ENCODE peak calls at places on chromosomes 16 and 17, in seven cellular contexts. One of them, this sample, is unnamed.

GRCh38 chr16:65119905-65120341 is 1.9 kb downstream of the CDH11 start:
- DNase-seq in upper lobe of right lung: no peak
- DNase-seq in SK-N-SH: no peak
- DNase-seq in NCI-H1092 treated with DMSO at 0.1 percent for 48 hours: no peak
- DNase-seq in astrocyte of the spinal cord: peak; percentile 83
- DNase-seq in RWPE1: no peak
- DNase-seq in substantia nigra: no peak
- DNase-seq in this sample: peak; percentile 32

GRCh38 chr17:17402558-17402957 is 74.2 kb upstream of the MED9 start:
- DNase-seq in RWPE1: no peak
- DNase-seq in NCI-H1092 treated with DMSO at 0.1 percent for 48 hours: no peak
- DNase-seq in SK-N-SH: no peak
- DNase-seq in astrocyte of the spinal cord: no peak
- DNase-seq in substantia nigra: no peak
- DNase-seq in upper lobe of right lung: no peak
- DNase-seq in this sample: no peak

GRCh38 chr17:58328195-58329034 is at the start of gene TSPOAP1:
- DNase-seq in substantia nigra: no peak
- DNase-seq in upper lobe of right lung: peak; percentile 70
- DNase-seq in NCI-H1092 treated with DMSO at 0.1 percent for 48 hours: no peak
- DNase-seq in astrocyte of the spinal cord: no peak
- DNase-seq in SK-N-SH: peak; percentile 95
- DNase-seq in RWPE1: no peak
- DNase-seq in this sample: no peak

GRCh38 chr17:62775876-62776275 is 32.2 kb downstream of the MARCHF10 start:
- DNase-seq in SK-N-SH: no peak
- DNase-seq in NCI-H1092 treated with DMSO at 0.1 percent for 48 hours: no peak
- DNase-seq in substantia nigra: no peak
- DNase-seq in upper lobe of right lung: no peak
- DNase-seq in RWPE1: no peak
- DNase-seq in astrocyte of the spinal cord: no peak
- DNase-seq in this sample: no peak

GRCh38 chr17:78712043-78712442 is 70.0 kb downstream of the CYTH1 start:
- DNase-seq in NCI-H1092 treated with DMSO at 0.1 percent for 48 hours: no peak
- DNase-seq in SK-N-SH: no peak
- DNase-seq in upper lobe of right lung: no peak
- DNase-seq in substantia nigra: no peak
- DNase-seq in astrocyte of the spinal cord: no peak
- DNase-seq in RWPE1: no peak
- DNase-seq in this sample: no peak

GRCh38 chr17:36527851-36528250 is 6.8 kb downstream of the MYO19 start:
- DNase-seq in NCI-H1092 treated with DMSO at 0.1 percent for 48 hours: no peak
- DNase-seq in SK-N-SH: no peak
- DNase-seq in upper lobe of right lung: peak; percentile 32
- DNase-seq in astrocyte of the spinal cord: no peak
- DNase-seq in substantia nigra: no peak
- DNase-seq in RWPE1: no peak
- DNase-seq in this sample: peak; percentile 7

GRCh38 chr17:48442819-48443218 is 12.8 kb upstream of the SKAP1 start:
- DNase-seq in RWPE1: no peak
- DNase-seq in substantia nigra: no peak
- DNase-seq in astrocyte of the spinal cord: no peak
- DNase-seq in upper lobe of right lung: no peak
- DNase-seq in NCI-H1092 treated with DMSO at 0.1 percent for 48 hours: no peak
- DNase-seq in SK-N-SH: no peak
- DNase-seq in this sample: no peak

GRCh38 chr17:55717898-55718735 is 4.5 kb downstream of the TMEM100 start:
- DNase-seq in SK-N-SH: peak; percentile 54
- DNase-seq in NCI-H1092 treated with DMSO at 0.1 percent for 48 hours: peak; percentile 76
- DNase-seq in RWPE1: peak; percentile 24
- DNase-seq in substantia nigra: peak; percentile 40
- DNase-seq in astrocyte of the spinal cord: peak; percentile 79
- DNase-seq in upper lobe of right lung: peak; percentile 69
- DNase-seq in this sample: peak; percentile 94

GRCh38 chr16:2926660-2927646 is 15.2 kb downstream of the FLYWCH1 start:
- DNase-seq in SK-N-SH: peak; percentile 86
- DNase-seq in NCI-H1092 treated with DMSO at 0.1 percent for 48 hours: peak; percentile 81
- DNase-seq in substantia nigra: peak; percentile 73
- DNase-seq in upper lobe of right lung: peak; percentile 90
- DNase-seq in RWPE1: peak; percentile 69
- DNase-seq in astrocyte of the spinal cord: peak; percentile 85
- DNase-seq in this sample: peak; percentile 94

GRCh38 chr17:50183439-50184001 is 17.7 kb downstream of the SGCA start:
- DNase-seq in SK-N-SH: no peak
- DNase-seq in upper lobe of right lung: no peak
- DNase-seq in RWPE1: no peak
- DNase-seq in astrocyte of the spinal cord: peak; percentile 62
- DNase-seq in substantia nigra: no peak
- DNase-seq in NCI-H1092 treated with DMSO at 0.1 percent for 48 hours: no peak
- DNase-seq in this sample: no peak

GRCh38 chr16:65375651-65376050 is 253.8 kb upstream of the CDH11 start:
- DNase-seq in SK-N-SH: no peak
- DNase-seq in RWPE1: peak; percentile 73
- DNase-seq in NCI-H1092 treated with DMSO at 0.1 percent for 48 hours: no peak
- DNase-seq in substantia nigra: no peak
- DNase-seq in astrocyte of the spinal cord: peak; percentile 8
- DNase-seq in upper lobe of right lung: no peak
- DNase-seq in this sample: no peak

GRCh38 chr17:48352630-48353029 is 77.4 kb downstream of the SKAP1 start:
- DNase-seq in RWPE1: peak; percentile 11
- DNase-seq in substantia nigra: no peak
- DNase-seq in upper lobe of right lung: no peak
- DNase-seq in NCI-H1092 treated with DMSO at 0.1 percent for 48 hours: no peak
- DNase-seq in SK-N-SH: no peak
- DNase-seq in astrocyte of the spinal cord: no peak
- DNase-seq in this sample: no peak

GRCh38 chr17:64355536-64356303 is 34.9 kb downstream of the PECAM1 start:
- DNase-seq in upper lobe of right lung: peak; percentile 55
- DNase-seq in NCI-H1092 treated with DMSO at 0.1 percent for 48 hours: no peak
- DNase-seq in RWPE1: no peak
- DNase-seq in substantia nigra: no peak
- DNase-seq in SK-N-SH: no peak
- DNase-seq in astrocyte of the spinal cord: no peak
- DNase-seq in this sample: no peak

GRCh38 chr16:25478476-25478875 is 213.3 kb upstream of the HS3ST4 start:
- DNase-seq in NCI-H1092 treated with DMSO at 0.1 percent for 48 hours: no peak
- DNase-seq in substantia nigra: no peak
- DNase-seq in SK-N-SH: no peak
- DNase-seq in astrocyte of the spinal cord: no peak
- DNase-seq in upper lobe of right lung: no peak
- DNase-seq in RWPE1: no peak
- DNase-seq in this sample: no peak

GRCh38 chr16:1068451-1068850 is 4.1 kb upstream of the SSTR5 start:
- DNase-seq in substantia nigra: no peak
- DNase-seq in RWPE1: no peak
- DNase-seq in SK-N-SH: no peak
- DNase-seq in astrocyte of the spinal cord: no peak
- DNase-seq in NCI-H1092 treated with DMSO at 0.1 percent for 48 hours: no peak
- DNase-seq in upper lobe of right lung: no peak
- DNase-seq in this sample: no peak

GRCh38 chr16:4402439-4403132 is 13.8 kb downstream of the CORO7 start:
- DNase-seq in astrocyte of the spinal cord: peak; percentile 76
- DNase-seq in RWPE1: peak; percentile 85
- DNase-seq in substantia nigra: peak; percentile 82
- DNase-seq in upper lobe of right lung: peak; percentile 92
- DNase-seq in NCI-H1092 treated with DMSO at 0.1 percent for 48 hours: peak; percentile 67
- DNase-seq in SK-N-SH: peak; percentile 96
- DNase-seq in this sample: peak; percentile 84

GRCh38 chr16:24544640-24545039 is 5.3 kb downstream of the RBBP6 start:
- DNase-seq in RWPE1: no peak
- DNase-seq in upper lobe of right lung: no peak
- DNase-seq in SK-N-SH: no peak
- DNase-seq in substantia nigra: no peak
- DNase-seq in astrocyte of the spinal cord: peak; percentile 38
- DNase-seq in NCI-H1092 treated with DMSO at 0.1 percent for 48 hours: no peak
- DNase-seq in this sample: no peak